ENCODE peak calls at places on chromosomes 2 and 18, in eight cellular contexts. One of them, this sample, is unnamed.

GRCh38 chr2:12202702-12203101 is 456.3 kb downstream of the LPIN1 start:
- DNase-seq in K562: no peak
- DNase-seq in NCI-H1930: no peak
- DNase-seq in nucleus accumbens: no peak
- DNase-seq in NCI-H2081: no peak
- DNase-seq in activated gamma-delta T cell treated with Interleukin-2 at 50 U/mL for 16 hours: no peak
- DNase-seq in activated T-cell treated with anti-CD3 and anti-CD28 coated beads for 1 hour: no peak
- DNase-seq in tibial nerve: no peak
- DNase-seq in this sample: no peak

GRCh38 chr2:121387591-121388325 is 102.8 kb upstream of the TFCP2L1 start:
- DNase-seq in K562: no peak
- DNase-seq in NCI-H1930: no peak
- DNase-seq in nucleus accumbens: no peak
- DNase-seq in NCI-H2081: no peak
- DNase-seq in activated gamma-delta T cell treated with Interleukin-2 at 50 U/mL for 16 hours: no peak
- DNase-seq in activated T-cell treated with anti-CD3 and anti-CD28 coated beads for 1 hour: no peak
- DNase-seq in tibial nerve: no peak
- DNase-seq in this sample: no peak

GRCh38 chr2:217846321-217846743 is 156.5 kb downstream of the TNS1 start:
- DNase-seq in K562: no peak
- DNase-seq in NCI-H1930: no peak
- DNase-seq in nucleus accumbens: no peak
- DNase-seq in NCI-H2081: no peak
- DNase-seq in activated gamma-delta T cell treated with Interleukin-2 at 50 U/mL for 16 hours: no peak
- DNase-seq in activated T-cell treated with anti-CD3 and anti-CD28 coated beads for 1 hour: no peak
- DNase-seq in tibial nerve: no peak
- DNase-seq in this sample: no peak

GRCh38 chr2:89821455-89821945 is 1130.0 kb downstream of the RPIA start:
- DNase-seq in K562: no peak
- DNase-seq in NCI-H1930: no peak
- DNase-seq in nucleus accumbens: no peak
- DNase-seq in NCI-H2081: no peak
- DNase-seq in activated gamma-delta T cell treated with Interleukin-2 at 50 U/mL for 16 hours: no peak
- DNase-seq in activated T-cell treated with anti-CD3 and anti-CD28 coated beads for 1 hour: no peak
- DNase-seq in tibial nerve: no peak
- DNase-seq in this sample: no peak

GRCh38 chr2:151973901-151974199 is 125.0 kb downstream of the CACNB4 start:
- DNase-seq in K562: no peak
- DNase-seq in NCI-H1930: no peak
- DNase-seq in nucleus accumbens: peak; percentile 79
- DNase-seq in NCI-H2081: peak; percentile 63
- DNase-seq in activated gamma-delta T cell treated with Interleukin-2 at 50 U/mL for 16 hours: no peak
- DNase-seq in activated T-cell treated with anti-CD3 and anti-CD28 coated beads for 1 hour: no peak
- DNase-seq in tibial nerve: no peak
- DNase-seq in this sample: no peak

GRCh38 chr2:55771612-55772011 is 78.0 kb upstream of the PNPT1 start:
- DNase-seq in K562: no peak
- DNase-seq in NCI-H1930: no peak
- DNase-seq in nucleus accumbens: no peak
- DNase-seq in NCI-H2081: peak; percentile 23
- DNase-seq in activated gamma-delta T cell treated with Interleukin-2 at 50 U/mL for 16 hours: no peak
- DNase-seq in activated T-cell treated with anti-CD3 and anti-CD28 coated beads for 1 hour: no peak
- DNase-seq in tibial nerve: no peak
- DNase-seq in this sample: no peak

GRCh38 chr2:100589527-100589926 is 26.7 kb downstream of the PDCL3 start:
- DNase-seq in K562: no peak
- DNase-seq in NCI-H1930: no peak
- DNase-seq in nucleus accumbens: no peak
- DNase-seq in NCI-H2081: no peak
- DNase-seq in activated gamma-delta T cell treated with Interleukin-2 at 50 U/mL for 16 hours: no peak
- DNase-seq in activated T-cell treated with anti-CD3 and anti-CD28 coated beads for 1 hour: no peak
- DNase-seq in tibial nerve: no peak
- DNase-seq in this sample: no peak

GRCh38 chr2:71471276-71471675 is 17.9 kb downstream of the DYSF start:
- DNase-seq in K562: no peak
- DNase-seq in NCI-H1930: no peak
- DNase-seq in nucleus accumbens: no peak
- DNase-seq in NCI-H2081: no peak
- DNase-seq in activated gamma-delta T cell treated with Interleukin-2 at 50 U/mL for 16 hours: no peak
- DNase-seq in activated T-cell treated with anti-CD3 and anti-CD28 coated beads for 1 hour: no peak
- DNase-seq in tibial nerve: no peak
- DNase-seq in this sample: no peak

GRCh38 chr2:202542142-202542541 is 92.6 kb upstream of the FAM117B start:
- DNase-seq in K562: no peak
- DNase-seq in NCI-H1930: no peak
- DNase-seq in nucleus accumbens: no peak
- DNase-seq in NCI-H2081: no peak
- DNase-seq in activated gamma-delta T cell treated with Interleukin-2 at 50 U/mL for 16 hours: no peak
- DNase-seq in activated T-cell treated with anti-CD3 and anti-CD28 coated beads for 1 hour: no peak
- DNase-seq in tibial nerve: no peak
- DNase-seq in this sample: no peak

GRCh38 chr18:68662779-68663178 is 52.1 kb downstream of the TMX3 start:
- DNase-seq in K562: no peak
- DNase-seq in NCI-H1930: no peak
- DNase-seq in nucleus accumbens: no peak
- DNase-seq in NCI-H2081: no peak
- DNase-seq in activated gamma-delta T cell treated with Interleukin-2 at 50 U/mL for 16 hours: no peak
- DNase-seq in activated T-cell treated with anti-CD3 and anti-CD28 coated beads for 1 hour: no peak
- DNase-seq in tibial nerve: no peak
- DNase-seq in this sample: no peak

GRCh38 chr2:73907840-73908452 is 15.1 kb downstream of the ACTG2 start:
- DNase-seq in K562: no peak
- DNase-seq in NCI-H1930: peak; percentile 85
- DNase-seq in nucleus accumbens: no peak
- DNase-seq in NCI-H2081: peak; percentile 81
- DNase-seq in activated gamma-delta T cell treated with Interleukin-2 at 50 U/mL for 16 hours: peak; percentile 53
- DNase-seq in activated T-cell treated with anti-CD3 and anti-CD28 coated beads for 1 hour: peak; percentile 33
- DNase-seq in tibial nerve: no peak
- DNase-seq in this sample: peak; percentile 47

GRCh38 chr2:20450201-20451108 is 3.6 kb downstream of the RHOB start:
- DNase-seq in K562: no peak
- DNase-seq in NCI-H1930: no peak
- DNase-seq in nucleus accumbens: peak; percentile 66
- DNase-seq in NCI-H2081: no peak
- DNase-seq in activated gamma-delta T cell treated with Interleukin-2 at 50 U/mL for 16 hours: no peak
- DNase-seq in activated T-cell treated with anti-CD3 and anti-CD28 coated beads for 1 hour: no peak
- DNase-seq in tibial nerve: peak; percentile 48
- DNase-seq in this sample: no peak

GRCh38 chr2:131646669-131647297 is 119.1 kb downstream of the CCDC74A start:
- DNase-seq in K562: no peak
- DNase-seq in NCI-H1930: no peak
- DNase-seq in nucleus accumbens: no peak
- DNase-seq in NCI-H2081: no peak
- DNase-seq in activated gamma-delta T cell treated with Interleukin-2 at 50 U/mL for 16 hours: no peak
- DNase-seq in activated T-cell treated with anti-CD3 and anti-CD28 coated beads for 1 hour: no peak
- DNase-seq in tibial nerve: no peak
- DNase-seq in this sample: no peak

GRCh38 chr2:78318275-78318674 is 707.2 kb upstream of the REG3G start:
- DNase-seq in K562: no peak
- DNase-seq in NCI-H1930: no peak
- DNase-seq in nucleus accumbens: no peak
- DNase-seq in NCI-H2081: no peak
- DNase-seq in activated gamma-delta T cell treated with Interleukin-2 at 50 U/mL for 16 hours: no peak
- DNase-seq in activated T-cell treated with anti-CD3 and anti-CD28 coated beads for 1 hour: no peak
- DNase-seq in tibial nerve: no peak
- DNase-seq in this sample: no peak

This sample was measured in naive thymus-derived CD4-positive, alpha-beta T cell.